ENCODE peak calls at places on chromosomes 5 and 9, in four cellular contexts. One of them, this sample, is unnamed.

GRCh38 chr5:35476046-35476445 is 141.6 kb upstream of the SPEF2 start:
- DNase-seq in breast epithelium: no peak
- DNase-seq in nephron progenitor cell: no peak
- DNase-seq in stimulated activated CD4-positive, alpha-beta T cell treated with anti-CD3 and anti-CD28 coated beads, Interleukin-4, amount 100 ng/mL, for 48 hours: no peak
- DNase-seq in this sample: no peak

GRCh38 chr9:3628239-3628638 is 102.4 kb upstream of the RFX3 start:
- DNase-seq in breast epithelium: no peak
- DNase-seq in nephron progenitor cell: no peak
- DNase-seq in stimulated activated CD4-positive, alpha-beta T cell treated with anti-CD3 and anti-CD28 coated beads, Interleukin-4, amount 100 ng/mL, for 48 hours: no peak
- DNase-seq in this sample: no peak

GRCh38 chr5:99911971-99912370 is 623.2 kb upstream of the FAM174A start:
- DNase-seq in breast epithelium: no peak
- DNase-seq in nephron progenitor cell: no peak
- DNase-seq in stimulated activated CD4-positive, alpha-beta T cell treated with anti-CD3 and anti-CD28 coated beads, Interleukin-4, amount 100 ng/mL, for 48 hours: no peak
- DNase-seq in this sample: no peak

GRCh38 chr9:77013186-77013931 is 6.1 kb upstream of the FOXB2 start:
- DNase-seq in breast epithelium: no peak
- DNase-seq in nephron progenitor cell: peak
- DNase-seq in stimulated activated CD4-positive, alpha-beta T cell treated with anti-CD3 and anti-CD28 coated beads, Interleukin-4, amount 100 ng/mL, for 48 hours: no peak
- DNase-seq in this sample: no peak

GRCh38 chr9:134307223-134307600 is 19.0 kb upstream of the RXRA start:
- DNase-seq in breast epithelium: no peak
- DNase-seq in nephron progenitor cell: peak
- DNase-seq in stimulated activated CD4-positive, alpha-beta T cell treated with anti-CD3 and anti-CD28 coated beads, Interleukin-4, amount 100 ng/mL, for 48 hours: no peak
- DNase-seq in this sample: no peak

GRCh38 chr9:31799953-31800609 is 584.4 kb upstream of the ACO1 start:
- DNase-seq in breast epithelium: no peak
- DNase-seq in nephron progenitor cell: peak
- DNase-seq in stimulated activated CD4-positive, alpha-beta T cell treated with anti-CD3 and anti-CD28 coated beads, Interleukin-4, amount 100 ng/mL, for 48 hours: no peak
- DNase-seq in this sample: no peak

GRCh38 chr5:74579215-74579614 is 61.3 kb downstream of the ENC1 start:
- DNase-seq in breast epithelium: no peak
- DNase-seq in nephron progenitor cell: no peak
- DNase-seq in stimulated activated CD4-positive, alpha-beta T cell treated with anti-CD3 and anti-CD28 coated beads, Interleukin-4, amount 100 ng/mL, for 48 hours: peak
- DNase-seq in this sample: no peak

GRCh38 chr5:38342261-38342660 is 83.9 kb downstream of the EGFLAM start:
- DNase-seq in breast epithelium: no peak
- DNase-seq in nephron progenitor cell: no peak
- DNase-seq in stimulated activated CD4-positive, alpha-beta T cell treated with anti-CD3 and anti-CD28 coated beads, Interleukin-4, amount 100 ng/mL, for 48 hours: no peak
- DNase-seq in this sample: no peak

GRCh38 chr9:127541176-127541575 is 70.9 kb upstream of the STXBP1 start:
- DNase-seq in breast epithelium: no peak
- DNase-seq in nephron progenitor cell: no peak
- DNase-seq in stimulated activated CD4-positive, alpha-beta T cell treated with anti-CD3 and anti-CD28 coated beads, Interleukin-4, amount 100 ng/mL, for 48 hours: no peak
- DNase-seq in this sample: no peak

GRCh38 chr5:165579911-165580310 is 2074.5 kb downstream of the MAT2B start:
- DNase-seq in breast epithelium: no peak
- DNase-seq in nephron progenitor cell: no peak
- DNase-seq in stimulated activated CD4-positive, alpha-beta T cell treated with anti-CD3 and anti-CD28 coated beads, Interleukin-4, amount 100 ng/mL, for 48 hours: no peak
- DNase-seq in this sample: no peak

GRCh38 chr5:65244031-65244430 is 237.7 kb downstream of the ADAMTS6 start:
- DNase-seq in breast epithelium: no peak
- DNase-seq in nephron progenitor cell: no peak
- DNase-seq in stimulated activated CD4-positive, alpha-beta T cell treated with anti-CD3 and anti-CD28 coated beads, Interleukin-4, amount 100 ng/mL, for 48 hours: no peak
- DNase-seq in this sample: no peak

GRCh38 chr9:37522971-37523370 is 37.2 kb downstream of the POLR1E start:
- DNase-seq in breast epithelium: no peak
- DNase-seq in nephron progenitor cell: no peak
- DNase-seq in stimulated activated CD4-positive, alpha-beta T cell treated with anti-CD3 and anti-CD28 coated beads, Interleukin-4, amount 100 ng/mL, for 48 hours: no peak
- DNase-seq in this sample: no peak